ENCODE peak calls at places on chromosome 13, in ten cellular contexts. W is neural crest cell; X is AG09319; P is CD4-positive, alpha-beta T cell; A is AG04450; F is psoas muscle; Z is fibroblast of mammary gland; R is MCF 10A; Y is OCI-LY7; U is activated CD8-positive, alpha-beta T cell treated with anti-CD3 and anti-CD28 coated beads for 36 hours. C is an unnamed sample.

GRCh38 chr13:20144141-20144850 is 16.6 kb downstream of the GJA3 start:
- DNase-seq in W (no peak), X (no peak), P (no peak), A (no peak), F (no peak), Z (no peak), R (no peak), Y (no peak), U (no peak), C (no peak)

GRCh38 chr13:23790591-23791170 is 98.5 kb downstream of the MIPEP start:
- DNase-seq in W (no peak), X (peak), P (no peak), A (no peak), F (no peak), Z (peak), R (no peak), Y (no peak), U (no peak), C (no peak)

GRCh38 chr13:114241918-114242317 is 7.2 kb downstream of the CDC16 start:
- DNase-seq in W (no peak), X (no peak), P (no peak), A (no peak), F (no peak), Z (no peak), R (no peak), Y (no peak), U (no peak), C (no peak)

GRCh38 chr13:51999525-51999924 is 11.7 kb downstream of the ATP7B start:
- DNase-seq in W (no peak), X (no peak), P (no peak), A (no peak), F (peak), Z (peak), R (peak), Y (no peak), U (no peak), C (no peak)

GRCh38 chr13:30806784-30807183 is 71.4 kb downstream of the ALOX5AP start:
- DNase-seq in W (no peak), X (peak), P (no peak), A (no peak), F (no peak), Z (peak), R (peak), Y (no peak), U (no peak), C (no peak)

GRCh38 chr13:65943024-65943423 is 1287.1 kb downstream of the PCDH9 start:
- DNase-seq in W (no peak), X (no peak), P (no peak), A (no peak), F (no peak), Z (peak), R (no peak), Y (no peak), U (no peak), C (no peak)

GRCh38 chr13:28750187-28751045 is 31.6 kb upstream of the SLC46A3 start:
- DNase-seq in W (no peak), X (no peak), P (no peak), A (no peak), F (no peak), Z (no peak), R (peak), Y (no peak), U (no peak), C (no peak)

GRCh38 chr13:26062853-26063444 is 11.1 kb upstream of the SHISA2 start:
- DNase-seq in W (peak), X (peak), P (peak), A (no peak), F (no peak), Z (peak), R (peak), Y (peak), U (peak), C (no peak)

GRCh38 chr13:40328091-40328490 is 338.4 kb downstream of the FOXO1 start:
- DNase-seq in W (no peak), X (no peak), P (no peak), A (no peak), F (no peak), Z (no peak), R (no peak), Y (no peak), U (no peak), C (no peak)

GRCh38 chr13:45362939-45363338 is 22.0 kb upstream of the TPT1 start:
- DNase-seq in W (no peak), X (no peak), P (no peak), A (no peak), F (no peak), Z (no peak), R (no peak), Y (peak), U (peak), C (no peak)

DNA sequence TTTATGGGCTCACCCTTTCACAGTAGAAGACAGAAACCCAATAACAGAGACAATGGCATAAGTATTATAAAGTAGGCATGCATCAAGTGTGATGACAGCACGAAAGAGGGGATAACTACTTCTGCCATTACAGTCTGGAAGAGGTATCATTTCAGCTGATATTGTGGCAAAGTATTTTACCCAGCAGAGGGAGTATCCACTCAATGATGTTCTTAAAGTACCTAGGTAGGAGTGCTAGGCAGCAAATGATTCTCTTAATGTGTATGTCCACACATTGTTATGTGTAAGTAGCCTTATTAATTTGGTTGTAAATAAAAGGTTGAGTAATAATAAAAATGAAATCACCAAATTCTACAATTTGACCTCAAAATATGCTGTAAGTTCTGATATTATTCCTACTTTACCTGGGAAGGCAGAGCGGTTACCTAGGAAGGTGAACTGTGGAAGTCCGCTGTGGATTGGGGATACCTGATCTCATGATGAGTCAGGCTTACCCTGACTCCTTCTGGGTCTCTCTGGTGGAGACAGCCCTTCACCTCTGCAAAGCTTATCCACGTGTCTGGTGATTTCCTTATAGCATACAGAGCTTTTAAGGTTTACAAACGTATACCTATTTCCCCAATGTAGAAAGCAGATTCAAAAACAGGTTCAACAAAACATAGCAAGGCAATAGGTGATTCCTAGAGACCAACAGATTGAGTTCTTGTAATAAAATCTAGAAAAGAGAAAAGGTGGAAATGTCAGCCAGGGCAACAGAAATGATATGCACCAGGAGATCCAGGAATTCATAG is 4.0 kb upstream of the UBAC2 start:
- DNase-seq in W (no peak), X (no peak), P (no peak), A (no peak), F (no peak), Z (no peak), R (peak), Y (peak), U (no peak), C (no peak)
- TF ChIP-seq CTCF in W (peak), X (no peak), P (peak), A (peak), F (peak), Z (peak), R (peak), Y (peak), U (peak), C (no peak)

GRCh38 chr13:102903659-102904407 is 58.0 kb downstream of the ERCC5 start:
- DNase-seq in W (peak), X (no peak), P (no peak), A (no peak), F (no peak), Z (peak), R (peak), Y (peak), U (no peak), C (no peak)
- TF ChIP-seq CTCF in W (peak), X (peak), P (no peak), A (peak), F (peak), Z (peak), R (peak), Y (peak), U (peak), C (peak)

DNA sequence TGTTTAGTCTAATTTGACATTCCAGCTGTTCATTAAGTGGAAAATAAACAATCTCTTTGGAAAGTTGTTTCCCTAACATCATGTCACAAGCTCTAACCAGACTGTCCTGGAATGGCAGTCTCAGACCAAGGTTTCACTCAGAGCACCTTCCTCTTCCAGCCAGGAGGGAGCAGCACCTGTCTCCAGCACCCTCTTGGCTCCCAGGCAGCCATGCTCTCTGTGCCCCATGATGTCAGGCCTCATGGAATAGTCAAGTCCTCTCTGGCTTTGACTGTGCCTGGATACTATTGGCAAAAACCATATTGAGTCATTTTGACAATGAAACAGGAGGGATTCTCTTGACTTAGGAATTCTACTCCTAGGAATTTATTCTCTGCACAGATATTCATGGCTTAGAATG is 171.4 kb downstream of the OXGR1 start:
- DNase-seq in W (no peak), X (no peak), P (no peak), A (no peak), F (no peak), Z (peak), R (peak), Y (peak), U (no peak), C (no peak)
- TF ChIP-seq CTCF in W (peak), X (no peak), P (no peak), A (no peak), F (no peak), Z (peak), R (peak), Y (peak), U (no peak), C (peak)

GRCh38 chr13:81957121-81957520 is 1616.2 kb upstream of the SPRY2 start:
- DNase-seq in W (no peak), X (no peak), P (no peak), A (no peak), F (no peak), Z (no peak), R (no peak), Y (no peak), U (no peak), C (no peak)
- TF ChIP-seq CTCF in W (peak), X (no peak), P (no peak), A (no peak), F (no peak), Z (no peak), R (peak), Y (peak), U (no peak), C (no peak)

GRCh38 chr13:48429886-48430285 is 17.0 kb upstream of the LPAR6 start:
- DNase-seq in W (no peak), X (no peak), P (no peak), A (no peak), F (no peak), Z (no peak), R (no peak), Y (no peak), U (no peak), C (no peak)
- TF ChIP-seq CTCF in W (no peak), X (no peak), P (no peak), A (no peak), F (no peak), Z (no peak), R (no peak), Y (no peak), U (no peak), C (no peak)

GRCh38 chr13:98320561-98321105 is 143.6 kb upstream of the RNF113B start:
- DNase-seq in W (no peak), X (no peak), P (no peak), A (no peak), F (no peak), Z (no peak), R (no peak), Y (no peak), U (no peak), C (no peak)

GRCh38 chr13:98315902-98316301 is 138.8 kb upstream of the RNF113B start:
- DNase-seq in W (no peak), X (no peak), P (no peak), A (no peak), F (no peak), Z (no peak), R (no peak), Y (no peak), U (no peak), C (no peak)

GRCh38 chr13:98317573-98318171 is 140.6 kb upstream of the RNF113B start:
- DNase-seq in W (no peak), X (no peak), P (no peak), A (no peak), F (no peak), Z (no peak), R (no peak), Y (no peak), U (no peak), C (no peak)

GRCh38 chr13:98315466-98315865 is 138.4 kb upstream of the RNF113B start:
- DNase-seq in W (no peak), X (no peak), P (no peak), A (no peak), F (no peak), Z (peak), R (no peak), Y (no peak), U (no peak), C (no peak)

GRCh38 chr13:98318263-98318878 is 141.3 kb upstream of the RNF113B start:
- DNase-seq in W (no peak), X (no peak), P (no peak), A (no peak), F (no peak), Z (no peak), R (no peak), Y (no peak), U (no peak), C (no peak)
- TF ChIP-seq CTCF in W (no peak), X (no peak), P (no peak), A (no peak), F (no peak), Z (no peak), R (no peak), Y (no peak), U (no peak), C (no peak)

DNA sequence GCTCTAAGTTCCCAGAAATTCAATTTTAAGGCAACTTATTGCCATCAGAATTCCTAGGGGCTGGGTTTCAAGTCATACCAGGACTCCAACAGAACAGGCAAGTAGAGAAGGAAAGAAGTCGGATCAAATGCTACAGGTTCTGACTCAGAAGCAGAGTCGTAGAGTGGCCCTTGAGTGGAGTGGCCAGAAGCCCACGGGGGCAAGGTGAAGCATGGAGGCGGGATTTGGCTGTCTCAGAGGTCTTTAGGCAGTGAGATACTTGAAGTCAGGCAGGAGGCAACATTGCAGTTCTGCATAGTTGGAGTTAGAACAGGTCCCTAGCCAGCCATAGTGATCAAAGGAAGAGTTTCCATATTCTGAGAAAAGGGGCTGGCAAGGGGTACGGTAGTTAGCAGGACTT is 111.6 kb downstream of the NHLRC3 start:
- DNase-seq in W (no peak), X (no peak), P (no peak), A (no peak), F (no peak), Z (no peak), R (no peak), Y (no peak), U (no peak), C (no peak)
- TF ChIP-seq CTCF in W (no peak), X (no peak), P (no peak), A (no peak), F (no peak), Z (no peak), R (no peak), Y (no peak), U (no peak), C (no peak)

DNA sequence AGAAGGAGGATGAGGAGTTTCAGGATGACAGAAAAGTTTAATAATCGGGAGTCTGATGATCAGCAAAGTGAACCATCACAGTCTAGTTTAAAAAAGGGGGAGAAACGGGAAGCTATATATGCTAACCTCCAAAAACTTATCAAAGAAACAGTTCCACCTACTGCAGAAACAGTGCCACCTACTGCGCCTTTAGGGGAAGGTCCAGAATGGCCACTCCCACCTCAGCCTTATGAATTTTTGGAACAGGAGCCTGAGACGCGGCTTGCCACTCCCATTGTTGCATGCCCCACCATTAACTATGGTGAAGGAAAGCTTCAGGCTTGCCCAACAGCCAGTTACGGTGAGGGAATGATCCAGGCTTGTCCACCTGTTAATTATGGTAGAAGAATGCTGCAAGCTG is 929.0 kb downstream of the SLITRK6 start:
- DNase-seq in W (no peak), X (no peak), P (no peak), A (no peak), F (no peak), Z (peak), R (no peak), Y (peak), U (peak), C (no peak)
- TF ChIP-seq CTCF in W (peak), X (no peak), P (no peak), A (peak), F (no peak), Z (peak), R (no peak), Y (peak), U (no peak), C (no peak)